ENCODE peak calls at places on chromosome 22, in four cellular contexts. Y is pancreas; B is CD8-positive, alpha-beta T cell; C is brain microvascular endothelial cell. O is an unnamed sample.

GRCh38 chr22:30336752-30337460 is 10.2 kb upstream of the TBC1D10A start:
- DNase-seq in B (no peak), Y (no peak), C (no peak), O (peak)

GRCh38 chr22:26903030-26903856 is 245.9 kb downstream of the MIAT start:
- DNase-seq in B (no peak), Y (no peak), C (no peak), O (no peak)

GRCh38 chr22:19431641-19432091 is at the start of gene HIRA:
- DNase-seq in B (peak), Y (peak), C (peak), O (peak)

GRCh38 chr22:32127904-32128303 is 31.2 kb downstream of the C22orf42 start:
- DNase-seq in C (no peak), B (no peak), Y (no peak), O (no peak)

GRCh38 chr22:27823221-27823620 is 21.7 kb upstream of the MN1 start:
- DNase-seq in Y (no peak), B (no peak), C (no peak), O (no peak)

GRCh38 chr22:48754611-48755331 is 1072.9 kb downstream of the BRD1 start:
- DNase-seq in B (peak), C (no peak), Y (no peak), O (no peak)

GRCh38 chr22:47374273-47374771 is 611.9 kb downstream of the TBC1D22A start:
- DNase-seq in Y (no peak), C (no peak), B (no peak), O (no peak)

GRCh38 chr22:25688627-25689026 is 53.4 kb upstream of the MYO18B start:
- DNase-seq in Y (no peak), B (no peak), C (no peak), O (no peak)

GRCh38 chr22:24926428-24926725 is 20.1 kb downstream of the LHFPL7 start:
- DNase-seq in B (no peak), C (no peak), Y (no peak), O (no peak)

GRCh38 chr22:18091916-18092526 is 14.2 kb downstream of the PEX26 start:
- DNase-seq in C (no peak), Y (peak), B (no peak), O (no peak)

GRCh38 chr22:20847318-20847822 is 11.2 kb downstream of the PI4KA start:
- DNase-seq in C (no peak), Y (no peak), B (no peak), O (no peak)

GRCh38 chr22:26461188-26461810 is 22.3 kb downstream of the HPS4 start:
- DNase-seq in Y (peak), C (peak), B (peak), O (no peak)

GRCh38 chr22:46983046-46983445 is 220.6 kb downstream of the TBC1D22A start:
- DNase-seq in Y (no peak), C (no peak), B (no peak), O (no peak)

DNA sequence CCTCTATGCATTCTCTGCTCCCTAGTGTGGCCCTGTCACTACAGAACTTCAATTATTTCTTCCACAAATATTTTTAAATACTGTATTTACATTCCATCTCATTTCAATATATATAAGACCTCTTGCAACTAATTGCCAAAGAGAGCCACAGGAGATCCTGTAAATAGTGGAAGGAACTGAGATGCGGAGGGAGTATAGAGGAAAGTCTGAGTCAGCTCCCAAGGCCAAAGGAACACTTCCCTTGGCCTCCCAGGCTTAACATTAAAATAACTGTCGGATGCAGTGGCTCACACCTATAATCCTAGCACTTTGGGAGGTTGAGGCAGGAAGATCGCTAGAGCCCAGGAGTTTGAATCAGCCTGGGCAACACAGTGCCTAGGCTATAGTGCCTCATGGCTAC is 31.2 kb downstream of the RBFOX2 start:
- DNase-seq in C (peak), Y (no peak), B (no peak), O (no peak)
- H3K27ac ChIP-seq in C (no peak), Y (no peak), B (no peak), O (no peak)

GRCh38 chr22:39365406-39365782 is 15.6 kb downstream of the SYNGR1 start:
- DNase-seq in B (no peak), C (no peak), Y (no peak), O (no peak)

GRCh38 chr22:39364646-39365405 is 15.0 kb downstream of the SYNGR1 start:
- DNase-seq in B (no peak), Y (no peak), C (no peak), O (no peak)

GRCh38 chr22:39369186-39369585 is 19.4 kb downstream of the SYNGR1 start:
- DNase-seq in C (no peak), B (no peak), Y (no peak), O (no peak)

GRCh38 chr22:39368402-39368801 is 18.6 kb downstream of the SYNGR1 start:
- DNase-seq in Y (no peak), B (no peak), C (no peak), O (no peak)

DNA sequence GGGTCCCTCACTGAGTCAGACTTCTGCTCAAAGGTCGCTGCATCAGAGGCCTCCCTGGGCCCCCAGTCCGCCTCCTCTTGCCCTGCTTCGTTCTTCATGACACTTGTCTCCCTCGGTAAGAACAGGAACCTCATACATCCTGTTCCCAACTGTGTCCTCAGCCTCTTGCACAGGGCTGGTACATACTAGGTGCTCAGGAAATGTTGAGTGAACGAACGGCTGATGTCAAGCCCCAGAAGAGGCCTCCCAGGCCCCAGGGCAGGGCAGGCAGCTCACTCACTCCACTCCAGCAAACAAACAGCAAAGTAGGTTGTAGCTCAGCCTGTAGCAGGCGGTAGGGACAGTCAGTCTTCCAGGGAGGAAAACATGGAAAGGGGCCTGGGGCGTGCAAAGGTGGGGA is 17.2 kb downstream of the SYNGR1 start:
- DNase-seq in Y (no peak), C (no peak), B (no peak), O (no peak)
- H3K27ac ChIP-seq in Y (no peak), C (no peak), B (no peak), O (no peak)

DNA sequence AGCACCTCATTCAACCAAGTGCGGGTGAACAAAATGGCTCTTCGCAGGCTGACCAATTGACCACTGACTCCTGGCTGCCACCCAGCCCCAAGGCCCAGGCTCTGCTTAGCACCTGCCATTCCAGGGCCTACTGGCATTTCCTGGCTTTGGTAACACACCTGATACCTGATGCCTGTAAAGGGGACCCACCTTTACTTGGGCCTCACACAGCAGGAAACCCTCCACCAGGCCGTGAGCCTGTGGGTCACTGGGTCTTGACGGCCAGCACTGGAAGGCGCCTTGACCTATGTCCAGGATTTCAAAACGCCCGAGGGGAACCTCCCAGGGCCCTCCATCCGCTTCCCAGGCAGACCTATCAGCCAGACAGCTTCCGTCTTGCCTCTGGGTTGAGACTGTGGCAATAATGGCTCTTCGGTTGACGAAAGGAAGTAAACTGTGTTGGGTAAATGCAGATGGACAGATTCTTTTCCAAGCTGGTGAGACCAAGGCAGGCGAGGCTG is 16.8 kb upstream of the TMEM184B start:
- DNase-seq in B (no peak), Y (no peak), C (no peak), O (no peak)
- H3K27ac ChIP-seq in B (no peak), Y (no peak), C (no peak), O (no peak)

GRCh38 chr22:44024288-44024908 is at the start of gene PARVB:
- DNase-seq in C (no peak), Y (peak), B (no peak), O (no peak)

GRCh38 chr22:44028091-44028490 is 4.0 kb downstream of the PARVB start:
- DNase-seq in Y (no peak), C (no peak), B (no peak), O (no peak)

GRCh38 chr22:44026630-44027511 is 2.8 kb downstream of the PARVB start:
- DNase-seq in B (peak), C (peak), Y (peak), O (no peak)

GRCh38 chr22:44025171-44026065 is 1.3 kb downstream of the PARVB start:
- DNase-seq in Y (peak), C (no peak), B (no peak), O (no peak)

GRCh38 chr22:44026066-44026629 is 2.0 kb downstream of the PARVB start:
- DNase-seq in C (no peak), B (no peak), Y (no peak), O (no peak)
- H3K27ac ChIP-seq in C (peak), B (no peak), Y (peak), O (peak)

O was measured in substantia nigra.